ENCODE peak calls at places on chromosomes 4 and X, in four cellular contexts. K is PC-3, F is NCI-H1105, M is ELF-1. J is an unnamed sample.

GRCh38 chr4:16337936-16338335 is 111.7 kb upstream of the TAPT1 start:
- DNase-seq in K (peak), F (no peak), M (no peak), J (no peak)

GRCh38 chrX:40003071-40003981 is 94.4 kb downstream of the BCOR start:
- DNase-seq in K (no peak), F (no peak), M (peak), J (no peak)

GRCh38 chrX:40945366-40945713 is 139.9 kb upstream of the USP9X start:
- DNase-seq in K (peak), F (no peak), M (no peak), J (no peak)

GRCh38 chr4:158496030-158496741 is 25.5 kb upstream of the RXFP1 start:
- DNase-seq in K (peak), F (no peak), M (peak), J (peak)

GRCh38 chr4:144572660-144573059 is 73.3 kb upstream of the HHIP start:
- DNase-seq in K (no peak), F (no peak), M (peak), J (no peak)

GRCh38 chr4:137705171-137705783 is 173.0 kb upstream of the PCDH18 start:
- DNase-seq in K (no peak), F (no peak), M (no peak), J (no peak)

GRCh38 chr4:158079661-158080060 is 93.2 kb downstream of the GASK1B start:
- DNase-seq in K (no peak), F (no peak), M (no peak), J (no peak)

GRCh38 chr4:159252491-159252890 is 149.6 kb downstream of the RAPGEF2 start:
- DNase-seq in K (no peak), F (no peak), M (no peak), J (no peak)

GRCh38 chr4:189143255-189143654 is 797.4 kb upstream of the FRG1 start:
- DNase-seq in K (peak), F (no peak), M (no peak), J (no peak)

GRCh38 chr4:101277661-101278060 is 69.7 kb downstream of the PPP3CA start:
- DNase-seq in K (peak), F (no peak), M (no peak), J (no peak)

GRCh38 chrX:138191998-138192397 is 519.5 kb downstream of the FGF13 start:
- DNase-seq in K (peak), F (peak), M (peak), J (peak)

GRCh38 chr4:159520074-159520473 is 417.2 kb downstream of the RAPGEF2 start:
- DNase-seq in K (no peak), F (no peak), M (no peak), J (no peak)

GRCh38 chr4:74370912-74371311 is 6.0 kb downstream of the EREG start:
- DNase-seq in K (peak), F (no peak), M (peak), J (peak)

GRCh38 chrX:120794525-120794975 is 81.1 kb downstream of the CT47B1 start:
- DNase-seq in K (peak), F (no peak), M (no peak), J (no peak)

GRCh38 chr4:41323706-41324105 is 67.0 kb downstream of the UCHL1 start:
- DNase-seq in K (peak), F (no peak), M (peak), J (no peak)

GRCh38 chr4:80386281-80386886 is 50.9 kb downstream of the CFAP299 start:
- DNase-seq in K (no peak), F (no peak), M (no peak), J (no peak)

GRCh38 chrX:64739792-64740378 is 236.4 kb downstream of the ZC4H2 start:
- DNase-seq in K (no peak), F (no peak), M (no peak), J (no peak)

GRCh38 chr4:1410491-1411325 is 4.5 kb upstream of the NKX1-1 start:
- DNase-seq in K (peak), F (no peak), M (peak), J (peak)